ENCODE peak calls at places on chromosomes 3 and 15, in seven cellular contexts. Z is astrocyte of the spinal cord, W is lung, O is mammary epithelial cell, L is GM20000, T is HL-60, R is AG09309. D is an unnamed sample.

GRCh38 chr3:81995334-81995733 is 233.9 kb upstream of the GBE1 start:
- DNase-seq in Z (no peak), W (no peak), O (no peak), L (no peak), T (no peak), R (no peak), D (no peak)

GRCh38 chr3:51357856-51358255 is 27.2 kb upstream of the MANF start:
- DNase-seq in Z (no peak), W (no peak), O (no peak), L (no peak), T (no peak), R (no peak), D (no peak)

GRCh38 chr15:74727727-74728126 is 2.4 kb upstream of the CYP1A1 start:
- DNase-seq in Z (no peak), W (no peak), O (no peak), L (no peak), T (no peak), R (no peak), D (peak)

GRCh38 chr15:85872125-85872524 is 77.4 kb upstream of the KLHL25 start:
- DNase-seq in Z (no peak), W (no peak), O (no peak), L (no peak), T (no peak), R (no peak), D (no peak)

GRCh38 chr3:10219737-10220136 is 28.5 kb upstream of the TATDN2 start:
- DNase-seq in Z (no peak), W (no peak), O (no peak), L (no peak), T (no peak), R (no peak), D (no peak)

GRCh38 chr3:191358929-191359328 is 28.6 kb upstream of the UTS2B start:
- DNase-seq in Z (no peak), W (no peak), O (peak), L (no peak), T (no peak), R (no peak), D (no peak)

GRCh38 chr3:23776352-23776891 is 29.3 kb upstream of the UBE2E1 start:
- DNase-seq in Z (peak), W (no peak), O (peak), L (no peak), T (no peak), R (peak), D (no peak)

GRCh38 chr3:66638717-66639116 is 137.9 kb upstream of the LRIG1 start:
- DNase-seq in Z (no peak), W (no peak), O (peak), L (no peak), T (peak), R (no peak), D (no peak)

GRCh38 chr15:45612790-45613415 is 21.9 kb upstream of the SQOR start:
- DNase-seq in Z (peak), W (no peak), O (no peak), L (no peak), T (no peak), R (no peak), D (no peak)

GRCh38 chr3:125116311-125117069 is 60.7 kb upstream of the HEG1 start:
- DNase-seq in Z (peak), W (no peak), O (peak), L (no peak), T (no peak), R (no peak), D (no peak)

GRCh38 chr3:67076607-67077006 is 78.5 kb downstream of the KBTBD8 start:
- DNase-seq in Z (no peak), W (no peak), O (no peak), L (no peak), T (no peak), R (no peak), D (no peak)

GRCh38 chr3:11770477-11771381 is 76.0 kb downstream of the TAMM41 start:
- DNase-seq in Z (peak), W (peak), O (peak), L (peak), T (peak), R (peak), D (peak)

GRCh38 chr3:126870608-126871210 is 112.2 kb upstream of the PLXNA1 start:
- DNase-seq in Z (no peak), W (no peak), O (no peak), L (no peak), T (no peak), R (no peak), D (no peak)

GRCh38 chr3:45507820-45508317 is 86.7 kb upstream of the LIMD1 start:
- DNase-seq in Z (peak), W (no peak), O (no peak), L (no peak), T (no peak), R (no peak), D (peak)

GRCh38 chr15:101411588-101411987 is 77.9 kb downstream of the PCSK6 start:
- DNase-seq in Z (no peak), W (no peak), O (no peak), L (no peak), T (no peak), R (no peak), D (peak)
- TF ChIP-seq CTCF in Z (no peak), W (no peak), O (no peak), L (no peak), T (no peak), R (no peak), D (no peak)

GRCh38 chr3:117439812-117440211 is 730.2 kb downstream of the TUSC7 start:
- DNase-seq in Z (peak), W (no peak), O (no peak), L (no peak), T (peak), R (no peak), D (no peak)
- TF ChIP-seq CTCF in Z (peak), W (no peak), O (no peak), L (no peak), T (no peak), R (no peak), D (peak)

GRCh38 chr3:123444744-123445143 is 4.1 kb downstream of the ADCY5 start:
- DNase-seq in Z (no peak), W (no peak), O (no peak), L (no peak), T (no peak), R (no peak), D (no peak)
- TF ChIP-seq CTCF in Z (no peak), W (no peak), O (no peak), L (no peak), T (no peak), R (no peak), D (peak)

DNA sequence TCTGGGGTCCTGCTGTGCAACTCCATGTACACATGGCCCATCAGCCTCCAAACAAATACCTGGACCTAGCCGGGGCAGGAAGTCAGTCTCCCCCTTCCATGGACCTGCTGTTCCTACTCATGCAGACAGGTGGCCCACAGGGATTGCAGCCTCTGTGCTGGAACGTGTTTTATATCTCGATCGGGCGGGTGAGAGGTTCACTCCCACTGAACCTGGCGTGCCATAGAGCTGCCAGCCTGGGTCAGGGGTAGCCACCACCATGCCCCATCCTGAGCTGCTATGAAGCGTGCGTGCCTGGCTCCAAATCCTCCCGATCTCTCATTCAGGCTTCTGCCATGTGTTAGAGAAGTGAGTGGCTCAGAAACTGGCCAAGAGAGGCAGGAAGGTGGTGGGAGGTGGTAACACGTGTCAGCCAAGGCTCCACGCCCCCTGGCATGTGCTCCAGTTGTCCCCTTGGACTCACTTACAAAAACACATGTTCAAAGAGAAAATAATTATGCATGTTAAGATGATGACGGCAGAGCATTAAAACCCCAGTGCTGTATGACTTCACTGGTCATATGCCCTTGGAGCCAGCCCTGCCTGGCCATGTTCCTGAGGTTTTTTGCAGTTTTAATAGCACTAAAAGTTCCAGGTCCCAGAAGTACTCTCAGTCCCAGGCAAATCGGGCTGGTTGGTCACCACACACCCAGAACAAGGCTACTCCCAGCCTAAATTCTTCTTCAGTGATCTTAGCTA is 30.6 kb downstream of the CTSH start:
- DNase-seq in Z (no peak), W (no peak), O (peak), L (no peak), T (no peak), R (no peak), D (no peak)
- TF ChIP-seq CTCF in Z (peak), W (no peak), O (peak), L (no peak), T (no peak), R (peak), D (peak)

GRCh38 chr3:32954506-32954905 is 3.1 kb downstream of the CCR4 start:
- DNase-seq in Z (no peak), W (no peak), O (peak), L (no peak), T (no peak), R (no peak), D (no peak)
- TF ChIP-seq CTCF in Z (no peak), W (no peak), O (no peak), L (no peak), T (no peak), R (no peak), D (no peak)